ENCODE peak calls at places on chromosomes 13 and 19, in ten cellular contexts. Y is IMR-90, J is endothelial cell of umbilical vein, G is T-helper 17 cell, Q is heart right ventricle, N is thoracic aorta, D is colonic mucosa, O is bronchial epithelial cell, V is hippocampal formation, P is AG08396. K is an unnamed sample.

GRCh38 chr19:17949956-17950309 is 17.0 kb upstream of the KCNN1 start:
- DNase-seq in J (no peak), G (no peak), N (no peak), Q (no peak), O (no peak), P (no peak), D (no peak), V (no peak), Y (no peak), K (no peak)

GRCh38 chr13:40336228-40337221 is 329.9 kb downstream of the FOXO1 start:
- DNase-seq in G (no peak), P (no peak), V (no peak), Y (no peak), O (no peak), D (peak), N (no peak), J (no peak), Q (no peak), K (no peak)

GRCh38 chr13:31538067-31539042 is 201.0 kb upstream of the RXFP2 start:
- DNase-seq in D (peak), J (peak), Q (no peak), P (peak), Y (peak), G (no peak), V (no peak), N (no peak), O (peak), K (peak)

GRCh38 chr19:18995804-18996241 is 37.5 kb downstream of the SUGP2 start:
- DNase-seq in G (no peak), J (peak), D (peak), O (peak), Y (peak), P (peak), Q (peak), V (peak), N (no peak), K (peak)

GRCh38 chr19:3801412-3802096 is 15.4 kb upstream of the MATK start:
- DNase-seq in P (no peak), Y (no peak), J (no peak), Q (peak), O (peak), D (peak), G (no peak), N (no peak), V (peak), K (no peak)

GRCh38 chr19:34145741-34146202 is 26.5 kb upstream of the LSM14A start:
- DNase-seq in D (peak), O (peak), Y (peak), P (peak), Q (no peak), V (peak), J (peak), G (peak), N (no peak), K (peak)

GRCh38 chr19:35462476-35462953 is 14.5 kb downstream of the FFAR2 start:
- DNase-seq in J (no peak), D (peak), O (no peak), Q (no peak), G (no peak), Y (no peak), P (no peak), V (peak), N (no peak), K (no peak)

GRCh38 chr19:39839678-39840327 is 5.8 kb upstream of the DYRK1B start:
- DNase-seq in P (no peak), V (no peak), G (no peak), Y (no peak), O (no peak), Q (no peak), J (no peak), D (no peak), N (no peak), K (no peak)

GRCh38 chr19:52297601-52298358 is 811 bp downstream of the ZNF480 start:
- DNase-seq in Q (no peak), V (no peak), D (peak), G (no peak), Y (peak), J (peak), P (peak), N (no peak), O (no peak), K (no peak)

GRCh38 chr13:44303681-44304432 is 69.8 kb upstream of the SERP2 start:
- DNase-seq in N (no peak), D (no peak), G (no peak), O (no peak), J (no peak), Q (peak), P (no peak), V (no peak), Y (no peak), K (no peak)

GRCh38 chr13:43303040-43303729 is 279.8 kb downstream of the DNAJC15 start:
- DNase-seq in D (peak), P (peak), J (peak), Y (peak), Q (peak), G (no peak), N (no peak), V (peak), O (peak), K (peak)

GRCh38 chr19:18171605-18172327 is 1.8 kb upstream of the IFI30 start:
- DNase-seq in D (no peak), Y (no peak), J (no peak), P (no peak), O (no peak), G (no peak), Q (no peak), N (no peak), V (no peak), K (no peak)

GRCh38 chr13:26074706-26075105 is 22.9 kb upstream of the SHISA2 start:
- DNase-seq in Q (no peak), G (no peak), D (no peak), J (no peak), P (no peak), Y (peak), V (no peak), O (no peak), N (no peak), K (peak)

GRCh38 chr19:37987356-37988332 is 80.6 kb downstream of the SIPA1L3 start:
- DNase-seq in O (no peak), G (no peak), D (peak), J (no peak), Q (no peak), V (no peak), P (no peak), Y (no peak), N (no peak), K (no peak)

GRCh38 chr13:99197257-99197651 is 3.4 kb upstream of the UBAC2 start:
- DNase-seq in N (no peak), G (no peak), D (peak), Y (no peak), P (no peak), V (no peak), J (no peak), Q (no peak), O (no peak), K (no peak)

GRCh38 chr13:40220299-40220935 is 446.0 kb downstream of the FOXO1 start:
- DNase-seq in N (no peak), G (no peak), V (no peak), P (no peak), D (no peak), O (no peak), J (no peak), Y (no peak), Q (no peak), K (peak)

GRCh38 chr13:19737844-19738557 is 44.7 kb downstream of the PSPC1 start:
- DNase-seq in D (no peak), N (no peak), V (no peak), O (no peak), J (no peak), Q (no peak), P (no peak), G (no peak), Y (peak), K (no peak)

GRCh38 chr19:17484520-17485180 is 14.3 kb downstream of the SLC27A1 start:
- DNase-seq in D (no peak), O (no peak), N (no peak), V (no peak), Q (no peak), P (no peak), G (no peak), Y (no peak), J (no peak), K (no peak)

GRCh38 chr19:531753-532571 is at the start of gene CDC34:
- DNase-seq in P (peak), V (no peak), Q (no peak), O (no peak), G (no peak), N (no peak), D (no peak), J (peak), Y (no peak), K (no peak)